ENCODE peak calls at places on chromosomes 12 and 14, in five cellular contexts. H is tibial nerve, V is A549, R is breast epithelium, B is upper lobe of right lung. X is an unnamed sample. For H3K4me1, the result is how much of the 10 kb centered on the place peaks cover.

GRCh38 chr12:12705833-12706520 is 10.0 kb upstream of the GPR19 start:
- DNase-seq in H (no peak), V (no peak), R (no peak), B (no peak), X (no peak)

GRCh38 chr12:113233967-113234366 is 12.7 kb downstream of the TPCN1 start:
- DNase-seq in H (no peak), V (no peak), R (no peak), B (peak), X (no peak)

GRCh38 chr12:12551115-12551514 is 11.5 kb downstream of the DUSP16 start:
- DNase-seq in H (no peak), V (no peak), R (no peak), B (no peak), X (no peak)

GRCh38 chr14:103273145-103273846 is 60.7 kb upstream of the EIF5 start:
- DNase-seq in H (no peak), V (no peak), R (peak), B (no peak), X (no peak)

GRCh38 chr14:93965287-93965821 is 11.0 kb downstream of the ASB2 start:
- DNase-seq in H (no peak), V (peak), R (no peak), B (no peak), X (no peak)

GRCh38 chr12:124617615-124618014 is 50.2 kb upstream of the NCOR2 start:
- DNase-seq in H (no peak), V (no peak), R (no peak), B (peak), X (no peak)

GRCh38 chr14:97634786-97635185 is 837.6 kb downstream of the VRK1 start:
- DNase-seq in H (no peak), V (no peak), R (no peak), B (no peak), X (no peak)

GRCh38 chr12:15801770-15802393 is 12.7 kb upstream of the EPS8 start:
- DNase-seq in H (no peak), V (no peak), R (no peak), B (no peak), X (no peak)

GRCh38 chr12:124140889-124141550 is 153.9 kb upstream of the RFLNA start:
- DNase-seq in H (no peak), V (no peak), R (no peak), B (no peak), X (no peak)

GRCh38 chr12:121523741-121524140 is 57.1 kb downstream of the KDM2B start:
- DNase-seq in H (no peak), V (no peak), R (no peak), B (no peak), X (no peak)

GRCh38 chr12:93722757-93723567 is 45.8 kb downstream of the CRADD start:
- DNase-seq in H (no peak), V (no peak), R (no peak), B (no peak), X (no peak)

GRCh38 chr12:123989753-123990152 is 16.7 kb downstream of the ZNF664 start:
- DNase-seq in H (no peak), V (no peak), R (no peak), B (no peak), X (no peak)

GRCh38 chr12:107605293-107605692 is 80.3 kb upstream of the PWP1 start:
- DNase-seq in H (no peak), V (no peak), R (no peak), B (no peak), X (no peak)

GRCh38 chr12:128365831-128366231 is 98.9 kb downstream of the TMEM132C start:
- DNase-seq in H (no peak), V (no peak), R (no peak), B (no peak), X (no peak)

GRCh38 chr14:77239412-77239811 is 31.6 kb downstream of the NGB start:
- DNase-seq in H (no peak), V (no peak), R (no peak), B (no peak), X (no peak)

GRCh38 chr12:130571089-130571488 is 145.0 kb downstream of the RIMBP2 start:
- DNase-seq in H (no peak), V (no peak), R (no peak), B (no peak), X (no peak)

GRCh38 chr12:50088577-50089335 is 3.6 kb downstream of the SMARCD1 start:
- DNase-seq in H (no peak), V (peak), R (peak), B (no peak), X (no peak)

GRCh38 chr12:6273209-6273928 is 37.1 kb upstream of the PLEKHG6 start:
- DNase-seq in H (no peak), V (no peak), R (no peak), B (no peak), X (no peak)

GRCh38 chr12:12689672-12690287 is 6.2 kb downstream of the GPR19 start:
- DNase-seq in H (no peak), V (no peak), R (no peak), B (no peak), X (no peak)

GRCh38 chr12:127785936-127786335 is 481.0 kb upstream of the TMEM132C start:
- DNase-seq in H (no peak), V (no peak), R (no peak), B (no peak), X (no peak)

GRCh38 chr14:104970231-104971068 is 7.7 kb downstream of the AHNAK2 start:
- DNase-seq in H (peak), V (peak), R (no peak), B (no peak), X (no peak)
- H3K4me1 ChIP-seq in H (under half), V (half or more), R (under half), B (half or more), X (under half)

GRCh38 chr12:45234134-45234865 is 18.4 kb downstream of the ANO6 start:
- DNase-seq in H (no peak), V (peak), R (peak), B (no peak), X (no peak)

GRCh38 chr12:45232146-45232731 is 16.3 kb downstream of the ANO6 start:
- DNase-seq in H (no peak), V (no peak), R (no peak), B (no peak), X (no peak)

GRCh38 chr12:45235087-45236025 is 19.5 kb downstream of the ANO6 start:
- DNase-seq in H (no peak), V (peak), R (peak), B (no peak), X (peak)

GRCh38 chr12:45231515-45232145 is 15.7 kb downstream of the ANO6 start:
- DNase-seq in H (no peak), V (no peak), R (no peak), B (no peak), X (no peak)

DNA sequence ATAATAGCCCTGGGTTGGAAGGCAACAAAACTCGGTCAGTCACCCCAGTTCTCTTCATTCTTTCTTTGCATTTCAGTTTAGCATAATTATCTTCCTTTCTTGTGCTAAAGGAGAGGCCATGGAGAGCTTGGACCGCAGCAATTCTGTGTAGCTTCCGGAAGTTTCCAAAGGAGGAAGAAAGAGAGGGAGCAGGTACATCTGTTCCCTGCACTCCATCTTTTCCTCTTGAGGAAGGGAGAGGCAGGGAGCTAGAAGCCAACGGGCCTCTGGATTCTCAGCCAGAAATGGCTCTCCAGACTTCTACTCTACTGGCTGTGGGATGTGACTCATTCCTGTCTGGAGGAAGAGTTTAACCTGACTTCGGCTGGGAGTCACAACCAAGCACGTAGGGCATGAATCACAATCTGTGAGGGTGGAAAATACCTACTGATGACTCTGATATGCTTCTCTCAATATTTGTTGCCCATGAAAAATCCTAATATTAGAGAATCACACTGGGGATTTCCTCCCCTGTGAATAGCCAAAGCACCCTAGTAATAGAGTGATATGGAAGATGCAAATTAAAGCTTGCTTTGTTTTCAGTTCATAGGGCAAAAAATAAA is 17.0 kb downstream of the ANO6 start:
- DNase-seq in H (no peak), V (peak), R (no peak), B (no peak), X (peak)
- H3K4me1 ChIP-seq in H (under half), V (half or more), R (under half), B (under half), X (under half)

GRCh38 chr14:95150910-95151309 is 6.4 kb downstream of the DICER1 start:
- DNase-seq in H (no peak), V (no peak), R (no peak), B (no peak), X (no peak)
- H3K4me1 ChIP-seq in H (under half), V (under half), R (under half), B (half or more), X (under half)

DNA sequence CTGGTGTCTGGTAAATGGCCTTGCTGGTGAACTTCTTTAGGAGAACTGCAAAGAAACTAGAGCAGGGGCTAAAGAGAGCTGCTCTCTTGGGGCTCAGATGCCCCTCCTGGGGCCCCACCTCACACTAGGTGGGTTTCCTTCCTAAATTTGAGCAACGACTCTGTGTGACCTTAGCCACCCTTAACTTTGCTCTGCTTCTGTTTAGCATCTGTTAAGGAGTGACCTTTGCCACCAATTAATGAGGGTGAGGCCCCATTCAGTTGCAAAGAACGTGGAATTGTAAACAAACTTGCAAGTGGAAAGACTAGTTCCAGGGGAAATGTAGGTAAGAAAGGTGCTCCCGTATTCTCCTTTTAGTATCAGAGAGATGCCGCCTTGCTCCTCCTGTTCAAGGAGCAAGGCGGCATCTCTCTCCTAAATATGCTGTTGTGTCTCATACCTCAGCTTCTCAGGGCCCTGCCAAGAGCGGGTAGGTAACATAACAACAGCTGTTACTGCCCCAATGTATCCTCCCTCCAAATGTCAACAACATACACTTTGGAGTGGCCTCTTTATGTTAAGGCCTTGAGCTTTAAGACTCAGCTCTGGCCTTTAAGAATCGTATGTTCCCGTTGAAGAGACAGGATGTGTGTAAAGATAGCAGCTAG is 77.6 kb upstream of the FUT8 start:
- DNase-seq in H (no peak), V (no peak), R (no peak), B (no peak), X (no peak)
- H3K4me1 ChIP-seq in H (under half), V (under half), R (under half), B (under half), X (under half)

DNA sequence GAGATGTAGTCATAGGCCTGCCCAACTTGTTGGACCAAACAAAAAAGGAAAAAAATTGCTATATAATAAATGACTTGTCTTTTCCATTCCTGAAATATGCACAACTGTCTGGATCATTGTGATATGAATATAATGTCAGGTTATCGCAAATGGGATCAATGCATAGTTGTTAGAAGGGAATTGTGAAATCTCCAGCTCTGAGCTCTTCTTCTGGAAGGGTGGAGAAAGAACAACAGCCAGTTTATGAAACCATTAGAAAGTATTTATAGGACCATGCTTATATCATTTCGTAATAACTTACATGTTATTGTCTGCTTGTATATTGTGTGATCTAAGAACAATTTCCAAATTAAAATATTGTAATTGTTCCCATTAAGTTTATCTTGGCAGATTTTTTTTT is 35.7 kb upstream of the HIF1A start:
- DNase-seq in H (no peak), V (no peak), R (no peak), B (no peak), X (no peak)
- H3K4me1 ChIP-seq in H (under half), V (under half), R (under half), B (under half), X (under half)

GRCh38 chr12:111409403-111410228 is 3.9 kb downstream of the SH2B3 start:
- DNase-seq in H (no peak), V (no peak), R (no peak), B (peak), X (peak)
- H3K4me1 ChIP-seq in H (half or more), V (under half), R (under half), B (half or more), X (half or more)

GRCh38 chr14:95511687-95512086 is 4.8 kb downstream of the SYNE3 start:
- DNase-seq in H (no peak), V (no peak), R (no peak), B (no peak), X (no peak)
- H3K4me1 ChIP-seq in H (half or more), V (under half), R (under half), B (under half), X (under half)

DNA sequence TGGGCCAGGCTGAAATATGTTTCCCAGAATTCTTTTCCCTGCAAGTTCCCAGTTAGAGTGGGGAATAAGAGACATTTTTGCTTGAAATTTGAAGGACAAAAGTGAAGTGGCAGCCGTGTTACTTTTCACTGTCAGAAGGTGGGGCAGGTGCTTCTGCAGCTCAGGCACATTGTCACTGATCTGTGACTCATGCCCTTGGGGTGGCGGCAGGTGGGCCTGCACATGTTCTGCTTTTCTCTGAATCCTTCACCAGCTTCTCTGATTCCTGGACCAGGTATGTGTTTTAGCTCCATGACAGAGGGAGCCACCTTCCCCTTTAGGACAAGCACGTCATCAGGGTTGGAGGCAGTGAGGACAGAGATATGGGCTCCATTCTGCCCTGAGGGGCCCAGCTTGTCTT is 11.7 kb upstream of the KCNA5 start:
- DNase-seq in H (no peak), V (no peak), R (no peak), B (no peak), X (no peak)
- H3K4me1 ChIP-seq in H (under half), V (under half), R (under half), B (under half), X (under half)